ENCODE peak calls at places on chromosomes 3 and 15, in four cellular contexts. One of them, this sample, is unnamed. For H3K36me3 and H3K4me1, the result is how much of the 10 kb centered on the place peaks cover.

GRCh38 chr3:20576228-20576627 is 390.2 kb upstream of the SGO1 start:
- DNase-seq in heart right ventricle: no peak
- DNase-seq in stomach: no peak
- DNase-seq in tibial artery: no peak
- DNase-seq in this sample: no peak

GRCh38 chr15:72824781-72825180 is 41.2 kb upstream of the ADPGK start:
- DNase-seq in heart right ventricle: no peak
- DNase-seq in stomach: no peak
- DNase-seq in tibial artery: no peak
- DNase-seq in this sample: peak

GRCh38 chr15:96756656-96757055 is 426.2 kb downstream of the NR2F2 start:
- DNase-seq in heart right ventricle: no peak
- DNase-seq in stomach: no peak
- DNase-seq in tibial artery: no peak
- DNase-seq in this sample: no peak

GRCh38 chr3:150097588-150097890 is 126.8 kb upstream of the PFN2 start:
- DNase-seq in heart right ventricle: no peak
- DNase-seq in stomach: no peak
- DNase-seq in tibial artery: no peak
- DNase-seq in this sample: no peak

GRCh38 chr3:184016820-184017671 is 638 bp downstream of the ABCC5 start:
- DNase-seq in heart right ventricle: peak
- DNase-seq in stomach: peak
- DNase-seq in tibial artery: peak
- DNase-seq in this sample: no peak

GRCh38 chr3:115713247-115713646 is 89.9 kb downstream of the GAP43 start:
- DNase-seq in heart right ventricle: peak
- DNase-seq in stomach: peak
- DNase-seq in tibial artery: no peak
- DNase-seq in this sample: no peak

GRCh38 chr3:82087958-82088357 is 326.5 kb upstream of the GBE1 start:
- DNase-seq in heart right ventricle: no peak
- DNase-seq in stomach: no peak
- DNase-seq in tibial artery: no peak
- DNase-seq in this sample: no peak

GRCh38 chr3:126304704-126305103 is 52.5 kb downstream of the KLF15 start:
- DNase-seq in heart right ventricle: no peak
- DNase-seq in stomach: no peak
- DNase-seq in tibial artery: no peak
- DNase-seq in this sample: peak

GRCh38 chr3:114872588-114872987 is 274.5 kb downstream of the ZBTB20 start:
- DNase-seq in heart right ventricle: no peak
- DNase-seq in stomach: no peak
- DNase-seq in tibial artery: no peak
- DNase-seq in this sample: no peak

GRCh38 chr3:158260392-158260791 is 150.5 kb downstream of the RSRC1 start:
- DNase-seq in heart right ventricle: no peak
- DNase-seq in stomach: no peak
- DNase-seq in tibial artery: no peak
- DNase-seq in this sample: no peak

GRCh38 chr3:47606171-47606570 is 27.5 kb upstream of the CSPG5 start:
- DNase-seq in heart right ventricle: no peak
- DNase-seq in stomach: no peak
- DNase-seq in tibial artery: no peak
- DNase-seq in this sample: no peak

GRCh38 chr15:34233614-34234013 is 8.8 kb downstream of the EMC4 start:
- DNase-seq in heart right ventricle: no peak
- DNase-seq in stomach: no peak
- DNase-seq in tibial artery: no peak
- DNase-seq in this sample: no peak

GRCh38 chr3:156837130-156837529 is 11.0 kb downstream of the LEKR1 start:
- DNase-seq in heart right ventricle: no peak
- DNase-seq in stomach: no peak
- DNase-seq in tibial artery: no peak
- DNase-seq in this sample: no peak

GRCh38 chr15:59394166-59394661 is 21.5 kb upstream of the MYO1E start:
- DNase-seq in heart right ventricle: no peak
- DNase-seq in stomach: no peak
- DNase-seq in tibial artery: no peak
- DNase-seq in this sample: no peak

GRCh38 chr3:135055449-135055848 is 260.4 kb downstream of the EPHB1 start:
- DNase-seq in heart right ventricle: no peak
- DNase-seq in stomach: no peak
- DNase-seq in tibial artery: no peak
- DNase-seq in this sample: no peak

GRCh38 chr15:35134269-35134668 is 49.2 kb upstream of the NANOGP8 start:
- DNase-seq in heart right ventricle: no peak
- DNase-seq in stomach: no peak
- DNase-seq in tibial artery: no peak
- DNase-seq in this sample: no peak

GRCh38 chr3:43071313-43071893 is 34.5 kb downstream of the POMGNT2 start:
- DNase-seq in heart right ventricle: no peak
- DNase-seq in stomach: no peak
- DNase-seq in tibial artery: no peak
- DNase-seq in this sample: peak

GRCh38 chr3:151087648-151088047 is 2.2 kb downstream of the MED12L start:
- DNase-seq in heart right ventricle: no peak
- DNase-seq in stomach: no peak
- DNase-seq in tibial artery: no peak
- DNase-seq in this sample: no peak

GRCh38 chr3:18295171-18295920 is 129.8 kb downstream of the SATB1 start:
- DNase-seq in heart right ventricle: peak
- DNase-seq in stomach: peak
- DNase-seq in tibial artery: no peak
- DNase-seq in this sample: no peak

GRCh38 chr3:58260261-58260731 is 22.7 kb downstream of the ABHD6 start:
- DNase-seq in heart right ventricle: no peak
- DNase-seq in stomach: no peak
- DNase-seq in tibial artery: no peak
- DNase-seq in this sample: no peak

GRCh38 chr3:189227249-189227648 is 55.5 kb downstream of the TPRG1 start:
- DNase-seq in heart right ventricle: no peak
- DNase-seq in stomach: no peak
- DNase-seq in tibial artery: no peak
- DNase-seq in this sample: no peak

GRCh38 chr15:29699791-29700190 is 122.5 kb downstream of the TJP1 start:
- DNase-seq in heart right ventricle: no peak
- DNase-seq in stomach: no peak
- DNase-seq in tibial artery: no peak
- DNase-seq in this sample: no peak

GRCh38 chr3:34268032-34268760 is 469.8 kb downstream of the PDCD6IP start:
- DNase-seq in heart right ventricle: no peak
- DNase-seq in stomach: no peak
- DNase-seq in tibial artery: no peak
- DNase-seq in this sample: no peak

GRCh38 chr3:81485444-81485865 is 276.0 kb downstream of the GBE1 start:
- DNase-seq in heart right ventricle: no peak
- DNase-seq in stomach: no peak
- DNase-seq in tibial artery: peak
- DNase-seq in this sample: no peak

GRCh38 chr3:138371070-138371950 is 22.9 kb downstream of the MRAS start:
- DNase-seq in heart right ventricle: no peak
- DNase-seq in stomach: no peak
- DNase-seq in tibial artery: no peak
- DNase-seq in this sample: no peak

GRCh38 chr15:40046721-40047412 is 7.9 kb upstream of the SRP14 start:
- DNase-seq in heart right ventricle: no peak
- DNase-seq in stomach: no peak
- DNase-seq in tibial artery: no peak
- DNase-seq in this sample: peak

GRCh38 chr3:32282578-32282977 is 44.1 kb downstream of the CMTM8 start:
- DNase-seq in heart right ventricle: no peak
- DNase-seq in stomach: no peak
- DNase-seq in tibial artery: no peak
- DNase-seq in this sample: no peak

GRCh38 chr3:153641321-153641720 is 479.3 kb downstream of the RAP2B start:
- DNase-seq in heart right ventricle: no peak
- DNase-seq in stomach: no peak
- DNase-seq in tibial artery: no peak
- DNase-seq in this sample: no peak

GRCh38 chr3:53122255-53122932 is 7.8 kb downstream of the RFT1 start:
- DNase-seq in heart right ventricle: no peak
- DNase-seq in stomach: no peak
- DNase-seq in tibial artery: no peak
- DNase-seq in this sample: no peak

GRCh38 chr3:53122933-53123305 is 7.3 kb downstream of the RFT1 start:
- DNase-seq in heart right ventricle: no peak
- DNase-seq in stomach: no peak
- DNase-seq in tibial artery: no peak
- DNase-seq in this sample: no peak

GRCh38 chr3:53123953-53124352 is 6.3 kb downstream of the RFT1 start:
- DNase-seq in heart right ventricle: no peak
- DNase-seq in stomach: no peak
- DNase-seq in tibial artery: no peak
- DNase-seq in this sample: no peak

GRCh38 chr3:53126646-53127045 is 3.6 kb downstream of the RFT1 start:
- DNase-seq in heart right ventricle: no peak
- DNase-seq in stomach: no peak
- DNase-seq in tibial artery: no peak
- DNase-seq in this sample: no peak

DNA sequence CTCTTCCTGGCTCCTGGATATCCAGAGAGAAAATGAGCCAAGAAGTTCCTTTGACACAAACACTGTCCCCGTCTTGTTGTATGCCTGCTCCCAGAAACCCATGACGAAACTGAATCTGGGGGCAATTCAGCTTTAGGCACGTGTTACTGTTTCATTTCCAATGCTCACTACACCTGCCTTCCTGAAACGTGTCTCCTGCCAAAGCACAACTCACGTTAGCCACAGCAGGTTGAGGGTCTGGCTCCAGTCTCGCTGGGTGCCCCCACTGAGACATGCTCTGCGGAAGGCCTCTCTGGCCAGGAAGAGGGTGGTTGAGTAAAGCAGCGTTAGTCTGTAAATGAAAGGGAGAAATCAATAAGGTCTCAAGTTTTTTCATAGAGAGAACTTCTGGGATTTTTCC is 6.7 kb downstream of the RFT1 start:
- DNase-seq in heart right ventricle: no peak
- DNase-seq in stomach: no peak
- DNase-seq in tibial artery: no peak
- DNase-seq in this sample: no peak
- H3K36me3 ChIP-seq in heart right ventricle: half or more
- H3K36me3 ChIP-seq in stomach: half or more
- H3K36me3 ChIP-seq in tibial artery: half or more
- H3K36me3 ChIP-seq in this sample: half or more

GRCh38 chr3:124636863-124637296 is 93.4 kb upstream of the UMPS start:
- DNase-seq in heart right ventricle: no peak
- DNase-seq in stomach: no peak
- DNase-seq in tibial artery: no peak
- DNase-seq in this sample: no peak

GRCh38 chr3:124636101-124636862 is 94.0 kb upstream of the UMPS start:
- DNase-seq in heart right ventricle: no peak
- DNase-seq in stomach: no peak
- DNase-seq in tibial artery: no peak
- DNase-seq in this sample: no peak

GRCh38 chr3:124643453-124643852 is 86.8 kb upstream of the UMPS start:
- DNase-seq in heart right ventricle: no peak
- DNase-seq in stomach: no peak
- DNase-seq in tibial artery: no peak
- DNase-seq in this sample: no peak

GRCh38 chr3:124639406-124640237 is 90.6 kb upstream of the UMPS start:
- DNase-seq in heart right ventricle: no peak
- DNase-seq in stomach: no peak
- DNase-seq in tibial artery: no peak
- DNase-seq in this sample: no peak

GRCh38 chr3:124640907-124641306 is 89.3 kb upstream of the UMPS start:
- DNase-seq in heart right ventricle: no peak
- DNase-seq in stomach: no peak
- DNase-seq in tibial artery: no peak
- DNase-seq in this sample: no peak
- TF ChIP-seq CTCF in heart right ventricle: no peak
- TF ChIP-seq CTCF in stomach: no peak
- TF ChIP-seq CTCF in tibial artery: no peak
- TF ChIP-seq CTCF in this sample: no peak

GRCh38 chr3:133476971-133477375 is 77.1 kb downstream of the BFSP2 start:
- DNase-seq in heart right ventricle: no peak
- DNase-seq in stomach: no peak
- DNase-seq in tibial artery: no peak
- DNase-seq in this sample: no peak
- H3K4me1 ChIP-seq in heart right ventricle: under half
- H3K4me1 ChIP-seq in stomach: under half
- H3K4me1 ChIP-seq in tibial artery: under half
- H3K4me1 ChIP-seq in this sample: under half

GRCh38 chr3:30646961-30647752 is 40.8 kb downstream of the TGFBR2 start:
- DNase-seq in heart right ventricle: no peak
- DNase-seq in stomach: no peak
- DNase-seq in tibial artery: no peak
- DNase-seq in this sample: no peak

GRCh38 chr3:30649572-30650310 is 43.3 kb downstream of the TGFBR2 start:
- DNase-seq in heart right ventricle: no peak
- DNase-seq in stomach: no peak
- DNase-seq in tibial artery: no peak
- DNase-seq in this sample: no peak

GRCh38 chr3:30654269-30654668 is 47.9 kb downstream of the TGFBR2 start:
- DNase-seq in heart right ventricle: no peak
- DNase-seq in stomach: no peak
- DNase-seq in tibial artery: no peak
- DNase-seq in this sample: no peak

GRCh38 chr3:30648670-30649357 is 42.4 kb downstream of the TGFBR2 start:
- DNase-seq in heart right ventricle: no peak
- DNase-seq in stomach: no peak
- DNase-seq in tibial artery: no peak
- DNase-seq in this sample: no peak

GRCh38 chr3:30650348-30650995 is 44.1 kb downstream of the TGFBR2 start:
- DNase-seq in heart right ventricle: no peak
- DNase-seq in stomach: no peak
- DNase-seq in tibial artery: no peak
- DNase-seq in this sample: no peak
- H3K36me3 ChIP-seq in heart right ventricle: half or more
- H3K36me3 ChIP-seq in stomach: half or more
- H3K36me3 ChIP-seq in tibial artery: half or more
- H3K36me3 ChIP-seq in this sample: half or more

DNA sequence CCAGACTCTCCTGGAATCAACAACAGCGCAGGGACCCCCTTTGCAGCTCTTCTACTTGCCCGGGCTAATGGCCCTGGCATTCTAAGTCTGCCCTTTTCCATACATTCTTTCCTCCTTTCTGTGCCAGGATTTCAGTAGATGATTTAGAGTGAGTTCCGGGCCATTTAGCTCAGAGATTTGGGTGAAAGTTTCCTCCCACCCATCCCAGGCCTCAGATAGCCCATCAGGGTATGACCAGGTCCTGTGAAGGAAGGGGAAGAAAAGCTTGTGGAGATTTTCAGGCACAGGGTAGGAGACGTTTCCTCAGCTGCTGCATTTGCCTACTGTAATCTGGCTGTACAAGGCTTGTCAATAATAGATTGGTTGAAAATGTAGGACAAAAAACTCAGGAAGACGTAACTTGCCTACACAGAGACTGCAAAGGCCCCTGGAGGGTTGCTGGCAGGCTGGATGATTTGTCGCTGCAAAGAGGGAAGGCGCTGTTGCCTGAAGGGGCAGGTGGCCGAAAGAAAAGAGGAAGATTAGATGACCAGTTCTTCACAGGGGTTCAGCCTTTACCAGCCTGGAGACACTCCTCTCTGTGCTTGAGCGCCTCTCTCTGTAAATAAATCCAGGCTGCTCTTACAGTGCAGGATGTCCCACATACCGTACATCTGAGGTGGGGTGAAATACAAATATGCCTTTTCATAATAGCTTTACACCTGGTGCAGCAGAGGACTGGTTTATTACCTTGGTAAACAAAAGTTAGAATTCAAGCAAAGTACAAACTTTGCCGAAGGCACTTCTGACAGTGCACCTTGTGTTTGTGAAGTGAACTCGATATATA is 63.4 kb upstream of the BCL6 start:
- DNase-seq in heart right ventricle: no peak
- DNase-seq in stomach: no peak
- DNase-seq in tibial artery: no peak
- DNase-seq in this sample: no peak
- TF ChIP-seq CTCF in heart right ventricle: no peak
- TF ChIP-seq CTCF in stomach: no peak
- TF ChIP-seq CTCF in tibial artery: no peak
- TF ChIP-seq CTCF in this sample: no peak